ENCODE peak calls at places on chromosomes 16 and 17, in seven cellular contexts. I is GM12892, K is breast epithelium, G is endothelial cell of umbilical vein, O is transverse colon, R is stomach, A is upper lobe of left lung. M is an unnamed sample.
A peak's percentile ranks its signal among the peaks of the same experiment; 100 is the strongest.

GRCh38 chr16:72938426-72939164 is 109.3 kb downstream of the ZFHX3 start:
- DNase-seq in I (no peak), K (peak; percentile 50), G (peak; percentile 72), O (peak; percentile 56), R (peak; percentile 46), A (no peak), M (no peak)

GRCh38 chr17:16428098-16428882 is 12.9 kb downstream of the TRPV2 start:
- DNase-seq in I (peak; percentile 72), K (no peak), G (peak; percentile 29), O (peak; percentile 67), R (peak; percentile 73), A (no peak), M (peak; percentile 68)

GRCh38 chr16:17173134-17173729 is 297.5 kb downstream of the XYLT1 start:
- DNase-seq in I (no peak), K (no peak), G (no peak), O (peak; percentile 42), R (peak; percentile 41), A (no peak), M (no peak)

GRCh38 chr17:7107012-7107754 is 7.4 kb downstream of the ASGR2 start:
- DNase-seq in I (no peak), K (no peak), G (no peak), O (no peak), R (no peak), A (no peak), M (no peak)

GRCh38 chr17:6756425-6757012 is 673 bp downstream of the XAF1 start:
- DNase-seq in I (no peak), K (no peak), G (no peak), O (no peak), R (no peak), A (peak; percentile 12), M (no peak)

GRCh38 chr17:75356260-75356937 is 49.1 kb downstream of the GRB2 start:
- DNase-seq in I (no peak), K (no peak), G (peak; percentile 19), O (no peak), R (no peak), A (no peak), M (no peak)

GRCh38 chr16:51624083-51624775 is 473.2 kb upstream of the SALL1 start:
- DNase-seq in I (no peak), K (no peak), G (no peak), O (no peak), R (no peak), A (no peak), M (no peak)

GRCh38 chr17:42720996-42721583 is 23.8 kb downstream of the EZH1 start:
- DNase-seq in I (no peak), K (no peak), G (peak; percentile 73), O (no peak), R (no peak), A (no peak), M (no peak)

GRCh38 chr16:76668207-76668725 is 391.1 kb downstream of the CNTNAP4 start:
- DNase-seq in I (no peak), K (no peak), G (no peak), O (no peak), R (no peak), A (no peak), M (no peak)

GRCh38 chr17:58121925-58122324 is 26.3 kb upstream of the OR4D1 start:
- DNase-seq in I (no peak), K (no peak), G (no peak), O (no peak), R (no peak), A (no peak), M (peak; percentile 12)

GRCh38 chr17:17859909-17860760 is 23.3 kb upstream of the SREBF1 start:
- DNase-seq in I (peak; percentile 90), K (peak; percentile 52), G (peak; percentile 59), O (peak; percentile 68), R (peak; percentile 81), A (no peak), M (peak; percentile 79)

GRCh38 chr17:17911003-17911613 is 61.1 kb downstream of the TOM1L2 start:
- DNase-seq in I (no peak), K (no peak), G (no peak), O (no peak), R (no peak), A (no peak), M (no peak)

GRCh38 chr16:79042886-79043285 is 557.7 kb downstream of the MAF start:
- DNase-seq in I (no peak), K (no peak), G (no peak), O (no peak), R (no peak), A (no peak), M (no peak)

GRCh38 chr16:50667497-50668367 is 13.4 kb downstream of the SNX20 start:
- DNase-seq in I (no peak), K (no peak), G (no peak), O (no peak), R (no peak), A (no peak), M (no peak)

GRCh38 chr17:32488604-32489180 is 1.9 kb downstream of the CDK5R1 start:
- DNase-seq in I (no peak), K (no peak), G (no peak), O (no peak), R (no peak), A (peak; percentile 20), M (no peak)

GRCh38 chr17:66405836-66406679 is 103.6 kb downstream of the PRKCA start:
- DNase-seq in I (no peak), K (no peak), G (peak; percentile 63), O (no peak), R (no peak), A (no peak), M (no peak)

GRCh38 chr17:68431661-68432071 is 25.6 kb downstream of the WIPI1 start:
- DNase-seq in I (no peak), K (no peak), G (peak; percentile 27), O (no peak), R (no peak), A (no peak), M (no peak)

GRCh38 chr16:978403-978802 is 3.2 kb upstream of the SOX8 start:
- DNase-seq in I (no peak), K (no peak), G (no peak), O (no peak), R (no peak), A (peak; percentile 58), M (no peak)

GRCh38 chr16:84237994-84238750 is 1.6 kb downstream of the KCNG4 start:
- DNase-seq in I (no peak), K (no peak), G (no peak), O (no peak), R (no peak), A (no peak), M (no peak)

GRCh38 chr17:48613862-48614694 is 1.0 kb downstream of the HOXB8 start:
- DNase-seq in I (peak; percentile 42), K (no peak), G (peak; percentile 60), O (no peak), R (no peak), A (peak; percentile 82), M (no peak)

GRCh38 chr17:42653179-42654124 is 5.6 kb upstream of the TUBG2 start:
- DNase-seq in I (no peak), K (no peak), G (peak; percentile 39), O (peak; percentile 31), R (no peak), A (peak; percentile 59), M (no peak)

DNA sequence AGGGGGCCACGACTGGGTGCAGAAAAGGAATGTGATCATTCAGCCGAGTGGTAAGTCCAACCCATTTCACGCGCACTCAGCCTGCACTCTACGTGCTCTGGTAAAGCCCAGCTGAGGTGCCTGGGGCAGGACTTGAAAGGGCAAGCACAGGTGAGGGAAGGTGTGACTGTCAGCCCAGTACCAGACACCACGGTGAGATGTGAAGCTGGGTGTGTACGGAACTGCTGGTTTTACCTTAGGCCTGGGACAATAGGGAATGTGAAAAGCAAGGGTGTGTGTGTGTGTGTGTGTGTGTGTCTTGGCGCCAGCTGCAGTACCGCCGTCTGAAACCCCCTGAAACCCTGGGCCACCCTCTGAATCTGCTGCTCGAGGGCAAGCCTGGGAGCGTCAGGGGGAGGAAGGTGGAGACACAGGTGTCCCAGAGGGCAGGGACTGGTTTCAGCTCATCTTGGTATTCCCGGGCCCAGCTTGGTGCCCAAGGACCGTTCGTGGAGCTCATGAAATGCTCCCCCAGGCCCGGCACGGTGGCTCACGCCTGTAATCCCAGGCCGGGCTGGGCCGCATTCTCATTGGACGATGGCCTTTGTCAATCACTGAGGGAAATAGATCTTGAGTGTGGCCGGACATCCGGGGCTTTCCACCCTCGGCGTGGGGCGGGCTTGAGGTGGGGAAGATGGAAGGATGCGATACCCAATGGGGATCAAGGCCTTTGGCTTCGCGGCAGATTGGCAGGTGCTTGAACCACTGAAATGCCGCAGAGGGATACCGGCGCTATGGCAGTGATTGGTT is 27.8 kb upstream of the ST6GALNAC1 start:
- DNase-seq in I (peak; percentile 95), K (peak; percentile 99), G (peak; percentile 100), O (peak; percentile 100), R (peak; percentile 100), A (peak; percentile 96), M (peak; percentile 94)
- TF ChIP-seq POLR2A in I (no peak), K (peak; percentile 18), G (peak; percentile 67), O (peak; percentile 45), R (no peak), A (no peak), M (no peak)

GRCh38 chr16:85658504-85659326 is 30.0 kb downstream of the GINS2 start:
- DNase-seq in I (no peak), K (no peak), G (no peak), O (no peak), R (no peak), A (peak; percentile 54), M (no peak)
- TF ChIP-seq POLR2AphosphoS5 in I (no peak), K (no peak), G (no peak), O (no peak), R (no peak), A (no peak), M (no peak)

DNA sequence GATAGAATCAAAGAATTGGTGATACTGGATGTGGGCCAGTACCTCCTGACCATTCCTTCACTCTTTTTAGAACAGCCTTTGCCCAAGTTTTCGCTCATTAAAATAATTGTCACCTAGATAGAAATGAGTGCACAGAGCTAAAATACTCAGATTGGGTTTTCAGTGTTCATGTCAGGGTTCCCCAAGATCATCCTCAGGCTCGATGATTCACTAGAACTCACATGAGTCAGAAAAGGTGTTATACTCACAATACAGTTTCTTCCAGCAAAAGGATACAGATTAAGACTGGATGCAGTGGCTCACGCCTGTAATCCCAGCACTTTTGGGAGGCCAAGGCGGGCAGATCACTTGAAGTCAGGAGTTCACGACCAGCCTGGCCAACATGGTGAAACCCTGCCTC is 19.9 kb downstream of the ERCC4 start:
- DNase-seq in I (no peak), K (no peak), G (no peak), O (no peak), R (no peak), A (no peak), M (no peak)
- TF ChIP-seq POLR2A in I (no peak), K (no peak), G (no peak), O (no peak), R (no peak), A (no peak), M (no peak)

GRCh38 chr17:4709794-4710692 is at the start of gene ARRB2:
- DNase-seq in I (peak; percentile 96), K (peak; percentile 98), G (peak; percentile 99), O (peak; percentile 97), R (peak; percentile 99), A (peak; percentile 100), M (peak; percentile 96)
- TF ChIP-seq POLR2AphosphoS5 in I (no peak), K (peak; percentile 34), G (no peak), O (peak; percentile 77), R (peak; percentile 76), A (peak; percentile 79), M (no peak)

DNA sequence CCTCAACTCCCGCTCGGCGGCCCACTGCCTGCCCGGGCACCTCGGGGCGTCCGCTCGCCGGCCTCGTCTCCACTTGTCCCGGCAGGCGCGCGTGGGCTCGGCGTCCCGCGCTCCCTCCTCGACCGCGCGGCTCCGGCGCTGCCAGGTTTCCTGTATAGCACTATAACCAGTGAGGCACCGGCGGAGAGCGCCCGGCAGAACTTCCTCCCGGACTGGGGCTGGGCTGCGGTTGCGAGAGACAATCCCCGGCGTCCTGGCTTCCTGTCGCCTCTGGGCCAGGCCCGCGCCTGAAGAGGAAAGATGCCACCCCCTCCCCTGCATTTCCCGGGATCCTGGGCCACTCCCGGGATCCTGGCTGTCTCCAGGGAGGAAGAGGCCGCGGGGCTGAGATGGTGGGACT is 119.3 kb upstream of the SMURF2 start:
- DNase-seq in I (no peak), K (peak; percentile 52), G (peak; percentile 51), O (peak; percentile 75), R (peak; percentile 67), A (peak; percentile 92), M (peak; percentile 53)
- TF ChIP-seq POLR2A in I (no peak), K (no peak), G (peak; percentile 32), O (no peak), R (no peak), A (no peak), M (no peak)

M was measured in GM12891.